ENCODE peak calls at places on chromosome 6, in five cellular contexts. V, R, P, B and H are unnamed samples.

GRCh38 chr6:218153-219018 is 73.9 kb upstream of the DUSP22 start:
- DNase-seq in V (no peak), B (no peak), P (no peak), R (no peak), H (peak)

GRCh38 chr6:106161475-106161874 is 75.3 kb downstream of the PRDM1 start:
- DNase-seq in P (no peak), R (no peak), V (no peak), B (no peak), H (no peak)

GRCh38 chr6:151098166-151098565 is 141.6 kb upstream of the AKAP12 start:
- DNase-seq in R (no peak), V (no peak), P (no peak), B (no peak), H (no peak)

GRCh38 chr6:111107589-111107988 is 20.3 kb downstream of the SLC16A10 start:
- DNase-seq in V (no peak), B (no peak), P (no peak), R (no peak), H (no peak)

GRCh38 chr6:101668496-101668895 is 275.0 kb downstream of the GRIK2 start:
- DNase-seq in R (no peak), V (no peak), B (no peak), P (no peak), H (no peak)

GRCh38 chr6:168370310-168370991 is 50.9 kb upstream of the DACT2 start:
- DNase-seq in B (peak), V (no peak), R (no peak), P (peak), H (peak)

GRCh38 chr6:52407467-52407866 is 12.7 kb upstream of the EFHC1 start:
- DNase-seq in R (no peak), V (peak), P (no peak), B (no peak), H (no peak)

GRCh38 chr6:52016918-52017748 is 70.3 kb downstream of the PKHD1 start:
- DNase-seq in B (no peak), V (no peak), P (no peak), R (no peak), H (no peak)

GRCh38 chr6:122652431-122652830 is 42.2 kb downstream of the PKIB start:
- DNase-seq in V (peak), P (no peak), R (no peak), B (no peak), H (no peak)

GRCh38 chr6:138456393-138456775 is 42.9 kb downstream of the NHSL1 start:
- DNase-seq in B (no peak), R (no peak), P (no peak), V (no peak), H (no peak)

GRCh38 chr6:21845018-21845417 is 251.5 kb downstream of the SOX4 start:
- DNase-seq in P (no peak), B (no peak), V (no peak), R (no peak), H (no peak)

GRCh38 chr6:53735896-53736295 is 58.9 kb upstream of the LRRC1 start:
- DNase-seq in V (no peak), R (no peak), P (no peak), B (no peak), H (no peak)

GRCh38 chr6:140370949-140371348 is 996.5 kb upstream of the CITED2 start:
- DNase-seq in V (no peak), R (no peak), P (no peak), B (no peak), H (no peak)

GRCh38 chr6:108168501-108168979 is 2.7 kb downstream of the NR2E1 start:
- DNase-seq in B (no peak), V (peak), P (no peak), R (no peak), H (peak)

GRCh38 chr6:44100088-44100550 is 27.1 kb downstream of the MRPL14 start:
- DNase-seq in P (no peak), V (peak), R (no peak), B (no peak), H (no peak)

GRCh38 chr6:142925575-142926110 is 19.3 kb downstream of the HIVEP2 start:
- DNase-seq in B (no peak), V (peak), P (no peak), R (no peak), H (no peak)

GRCh38 chr6:162450358-162450757 is 277.2 kb downstream of the PRKN start:
- DNase-seq in B (no peak), V (no peak), P (no peak), R (no peak), H (no peak)

GRCh38 chr6:118899948-118900347 is 6.0 kb downstream of the ASF1A start:
- DNase-seq in B (no peak), V (no peak), P (no peak), R (no peak), H (no peak)

GRCh38 chr6:4780360-4780812 is 4.2 kb downstream of the CDYL start:
- DNase-seq in P (no peak), V (peak), B (no peak), R (no peak), H (no peak)

GRCh38 chr6:132961610-132962009 is 147.2 kb downstream of the RPS12 start:
- DNase-seq in V (no peak), R (no peak), P (no peak), B (no peak), H (no peak)

GRCh38 chr6:118514689-118515088 is 33.4 kb upstream of the PLN start:
- DNase-seq in V (no peak), P (peak), B (no peak), R (no peak), H (no peak)

GRCh38 chr6:169386431-169387057 is 132.9 kb upstream of the THBS2 start:
- DNase-seq in B (no peak), V (peak), P (no peak), R (no peak), H (no peak)

GRCh38 chr6:125598422-125598821 is 151.0 kb upstream of the HEY2 start:
- DNase-seq in P (no peak), B (no peak), V (peak), R (no peak), H (no peak)

DNA sequence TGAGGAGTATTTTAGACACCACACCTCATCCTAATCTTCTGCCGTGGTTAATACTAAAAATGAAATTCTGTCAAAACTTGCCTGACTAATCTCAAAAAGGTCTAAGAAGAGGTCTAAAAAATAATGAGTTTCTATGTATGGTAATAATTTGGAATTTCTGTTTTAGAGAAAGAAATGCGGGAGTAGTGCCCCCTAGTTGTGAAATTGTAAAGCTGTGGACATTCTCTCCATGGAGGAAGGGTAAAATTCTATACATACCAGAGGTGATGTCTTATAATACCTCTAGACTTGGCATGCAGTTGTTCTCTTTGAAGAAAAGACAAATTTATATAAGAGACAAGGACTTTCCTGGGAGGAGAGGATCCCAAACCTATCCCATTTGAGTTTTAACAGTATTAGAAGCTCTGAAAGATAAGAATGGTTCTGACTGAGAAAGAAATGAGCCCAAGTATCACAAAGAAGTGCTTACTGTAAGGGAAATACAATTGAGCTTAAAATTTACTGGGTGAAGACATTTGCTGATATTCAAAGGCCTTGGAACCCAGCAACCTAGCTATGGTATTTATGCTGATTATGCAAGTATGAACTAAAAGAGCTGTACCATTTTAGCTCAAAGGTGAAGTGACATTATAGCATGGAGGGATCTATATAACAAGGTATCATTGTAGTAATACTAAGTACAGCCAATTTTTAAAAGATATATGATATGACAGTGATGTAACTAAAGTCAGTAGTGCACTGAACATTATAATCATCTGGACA is 5.1 kb upstream of the EPHA7 start:
- DNase-seq in P (no peak), V (peak), B (no peak), R (no peak), H (no peak)
- TF ChIP-seq CTCF in P (peak), V (peak), B (no peak), R (no peak), H (no peak)

GRCh38 chr6:158595223-158595622 is 35.3 kb downstream of the TMEM181 start:
- DNase-seq in R (no peak), V (no peak), P (no peak), B (no peak), H (no peak)
- TF ChIP-seq CTCF in R (peak), V (peak), P (no peak), B (no peak), H (no peak)

GRCh38 chr6:148608211-148608951 is 138.4 kb upstream of the UST start:
- DNase-seq in R (no peak), P (no peak), B (no peak), V (peak), H (no peak)
- TF ChIP-seq CTCF in R (no peak), P (peak), B (no peak), V (peak), H (no peak)

DNA sequence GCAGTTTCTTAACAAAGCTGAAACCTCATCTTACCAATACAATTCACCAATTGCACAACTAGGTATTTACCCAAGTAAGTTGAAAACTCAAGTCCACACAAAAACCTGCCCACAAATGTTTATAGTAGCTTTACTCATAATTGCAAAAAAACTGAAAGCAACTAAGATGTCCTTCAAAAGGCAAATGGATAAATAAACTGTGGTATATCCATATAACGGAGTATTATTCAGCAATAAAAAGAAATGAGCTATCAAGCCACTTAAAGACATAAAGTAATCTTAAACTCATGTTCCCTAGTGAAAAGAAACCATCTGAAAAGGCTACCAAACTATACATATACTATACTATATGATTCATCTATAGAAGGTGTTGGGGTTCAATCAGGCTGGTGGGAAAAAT is 179.7 kb downstream of the HACE1 start:
- DNase-seq in B (no peak), R (no peak), V (no peak), P (no peak), H (no peak)
- TF ChIP-seq CTCF in B (no peak), R (no peak), V (no peak), P (no peak), H (no peak)

DNA sequence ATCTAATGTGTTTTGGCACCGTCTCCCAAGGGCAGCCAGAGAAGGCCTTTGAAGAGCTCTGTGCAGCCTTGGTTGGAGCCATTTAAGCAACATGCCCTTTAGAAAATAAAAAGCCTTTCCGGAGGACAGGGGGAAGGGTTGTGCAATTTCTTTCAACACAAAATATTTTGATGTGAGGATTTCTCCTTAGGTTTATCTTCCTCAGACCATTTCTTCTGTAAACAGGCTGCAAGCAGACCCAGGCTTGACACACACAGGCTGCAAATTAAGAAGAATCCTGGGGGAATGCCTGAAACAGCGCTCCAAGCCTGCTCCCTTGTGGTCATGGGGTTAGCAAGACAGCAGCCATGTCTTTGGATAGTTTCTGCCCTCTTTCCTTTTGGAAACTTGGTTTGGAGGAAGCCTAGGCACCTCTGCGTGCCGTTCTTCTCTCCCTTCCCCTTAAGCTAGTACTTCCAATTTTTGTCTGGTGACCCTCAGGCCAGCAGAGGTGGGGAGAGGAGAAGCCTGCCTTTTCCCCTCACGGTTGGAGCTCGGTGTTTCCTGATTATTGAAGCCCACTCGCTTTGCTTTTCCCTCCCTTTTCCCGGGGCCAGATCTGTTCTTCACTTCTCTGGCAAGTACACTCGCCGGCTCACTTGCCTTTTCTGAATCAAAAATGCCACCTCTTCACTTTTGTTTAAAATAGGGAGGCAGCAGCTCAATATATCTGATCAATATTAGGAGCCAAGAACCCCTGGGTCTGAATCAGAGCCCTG is 39.6 kb upstream of the NOX3 start:
- DNase-seq in B (peak), P (peak), R (no peak), V (peak), H (no peak)
- TF ChIP-seq CTCF in B (no peak), P (no peak), R (no peak), V (peak), H (no peak)

GRCh38 chr6:157615411-157615763 is 207.7 kb upstream of the SNX9 start:
- DNase-seq in R (no peak), B (no peak), V (peak), P (no peak), H (no peak)
- TF ChIP-seq CTCF in R (no peak), B (no peak), V (peak), P (no peak), H (no peak)

GRCh38 chr6:154994881-154995240 is 254 bp upstream of the TIAM2 start:
- DNase-seq in B (no peak), R (no peak), V (no peak), P (no peak), H (no peak)

GRCh38 chr6:154991207-154991606 is 3.9 kb upstream of the TIAM2 start:
- DNase-seq in P (no peak), R (no peak), V (no peak), B (no peak), H (no peak)

GRCh38 chr6:154993710-154994109 is 1.4 kb upstream of the TIAM2 start:
- DNase-seq in V (no peak), B (no peak), R (no peak), P (no peak), H (no peak)

GRCh38 chr6:154995241-154996162 is at the start of gene TIAM2:
- DNase-seq in V (peak), B (no peak), R (no peak), P (peak), H (peak)

GRCh38 chr6:154993026-154993425 is 2.1 kb upstream of the TIAM2 start:
- DNase-seq in P (no peak), B (no peak), V (no peak), R (no peak), H (no peak)
- TF ChIP-seq CTCF in P (no peak), B (no peak), V (no peak), R (no peak), H (no peak)

GRCh38 chr6:36961441-36962430 is 7.2 kb downstream of the PI16 start:
- DNase-seq in B (no peak), R (no peak), V (no peak), P (no peak), H (no peak)

GRCh38 chr6:36956111-36956820 is 1.7 kb downstream of the PI16 start:
- DNase-seq in V (no peak), B (no peak), R (no peak), P (no peak), H (no peak)

GRCh38 chr6:36959555-36960250 is 5.2 kb downstream of the PI16 start:
- DNase-seq in B (no peak), P (no peak), R (no peak), V (no peak), H (no peak)

GRCh38 chr6:36957773-36958271 is 3.3 kb downstream of the PI16 start:
- DNase-seq in B (no peak), V (no peak), R (no peak), P (no peak), H (no peak)

DNA sequence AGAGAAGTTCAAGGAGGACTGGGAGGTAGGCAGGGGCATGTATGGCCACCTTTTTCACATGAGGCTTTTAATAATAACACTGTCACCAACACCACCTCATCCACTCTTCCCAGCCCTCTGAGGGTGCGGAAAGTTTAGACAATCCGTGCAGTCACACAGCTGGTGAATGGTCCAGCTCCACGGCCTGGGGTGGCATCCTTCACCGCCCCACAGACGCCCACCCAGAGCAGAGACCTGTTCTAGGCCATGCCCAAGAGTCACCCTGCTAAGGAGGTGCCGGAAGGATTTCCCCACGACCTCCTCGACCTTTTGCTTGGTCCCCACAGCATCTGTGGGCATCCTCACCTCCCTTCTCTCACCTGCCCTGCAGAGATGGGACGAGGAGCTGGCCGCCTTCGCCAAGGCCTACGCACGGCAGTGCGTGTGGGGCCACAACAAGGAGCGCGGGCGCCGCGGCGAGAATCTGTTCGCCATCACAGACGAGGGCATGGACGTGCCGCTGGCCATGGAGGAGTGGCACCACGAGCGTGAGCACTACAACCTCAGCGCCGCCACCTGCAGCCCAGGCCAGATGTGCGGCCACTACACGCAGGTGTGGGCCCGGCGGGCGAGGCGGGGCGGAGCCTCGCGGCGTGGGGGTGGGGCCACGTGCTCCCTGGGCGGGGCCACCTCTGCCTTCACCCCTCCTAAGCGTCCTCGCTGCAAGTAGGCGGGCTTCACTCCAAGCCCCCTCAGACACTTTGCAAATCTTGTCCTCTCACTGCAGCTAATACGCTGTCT is 4.4 kb downstream of the PI16 start:
- DNase-seq in B (no peak), P (no peak), V (no peak), R (no peak), H (no peak)
- TF ChIP-seq CTCF in B (no peak), P (no peak), V (no peak), R (no peak), H (no peak)

GRCh38 chr6:30075094-30075986 is at the start of gene RNF39:
- DNase-seq in V (no peak), R (no peak), B (no peak), P (no peak), H (no peak)
- TF ChIP-seq CTCF in V (peak), R (peak), B (no peak), P (no peak), H (no peak)